ENCODE peak calls at places on chromosomes 5 and 9, in four cellular contexts. F is NCI-H1105, U is fibroblast of the conjunctiva, T is WTC11. B is an unnamed sample.

GRCh38 chr5:1037123-1037670 is 28.6 kb downstream of the NKD2 start:
- DNase-seq in F (no peak), T (no peak), U (no peak), B (no peak)

GRCh38 chr9:87701931-87702421 is 23.9 kb upstream of the CTSL start:
- DNase-seq in U (no peak), F (no peak), T (peak), B (no peak)

GRCh38 chr9:34777667-34778066 is 67.7 kb upstream of the CCL21 start:
- DNase-seq in U (no peak), T (no peak), F (no peak), B (no peak)

GRCh38 chr5:35876922-35877321 is 20.2 kb downstream of the IL7R start:
- DNase-seq in F (no peak), T (no peak), U (no peak), B (peak)

GRCh38 chr5:135309391-135310327 is 89.4 kb downstream of the MACROH2A1 start:
- DNase-seq in F (no peak), U (no peak), T (no peak), B (no peak)

GRCh38 chr9:110114086-110114887 is 93.7 kb downstream of the C9orf152 start:
- DNase-seq in U (no peak), F (no peak), T (no peak), B (no peak)

GRCh38 chr5:178329331-178329730 is 96.7 kb upstream of the PHYKPL start:
- DNase-seq in T (no peak), F (no peak), U (no peak), B (no peak)

GRCh38 chr9:69885474-69885929 is 64.9 kb downstream of the CFAP95 start:
- DNase-seq in U (no peak), T (no peak), F (no peak), B (no peak)

B was measured in stromal cell of bone marrow.